ENCODE peak calls at places on chromosomes 16 and 17, in four cellular contexts. E is stimulated activated CD4-positive, alpha-beta T cell treated with anti-CD3 and anti-CD28 coated beads, Interleukin-4, amount 100 ng/mL, for 24 hours; B is neuronal stem cell; T is activated CD8-positive, alpha-beta memory T cell treated with anti-CD3 and anti-CD28 coated beads for 4 hours. V is an unnamed sample.

GRCh38 chr17:62094175-62094574 is 29.1 kb upstream of the MED13 start:
- DNase-seq in E (no peak), B (no peak), T (no peak), V (no peak)

GRCh38 chr16:64174327-64174726 is 947.5 kb downstream of the CDH11 start:
- DNase-seq in E (no peak), B (no peak), T (no peak), V (no peak)

GRCh38 chr16:8863594-8864424 is 5.0 kb downstream of the CARHSP1 start:
- DNase-seq in E (no peak), B (no peak), T (no peak), V (no peak)

GRCh38 chr17:13777003-13777402 is 175.3 kb upstream of the HS3ST3A1 start:
- DNase-seq in E (no peak), B (no peak), T (no peak), V (no peak)

GRCh38 chr17:1200440-1200839 is 20.7 kb upstream of the ABR start:
- DNase-seq in E (no peak), B (no peak), T (no peak), V (no peak)

GRCh38 chr16:79687249-79687768 is 86.8 kb upstream of the MAF start:
- DNase-seq in E (no peak), B (no peak), T (no peak), V (no peak)

GRCh38 chr16:27374794-27375499 is 27.0 kb upstream of the IL21R start:
- DNase-seq in E (peak; percentile 61), B (peak; percentile 68), T (no peak), V (no peak)

GRCh38 chr17:48630925-48631692 is 5.0 kb upstream of the HOXB9 start:
- DNase-seq in E (no peak), B (no peak), T (no peak), V (no peak)

GRCh38 chr17:55332296-55333041 is 67.7 kb downstream of the HLF start:
- DNase-seq in E (no peak), B (no peak), T (no peak), V (no peak)

GRCh38 chr17:49218941-49219913 is 8.7 kb downstream of the ABI3 start:
- DNase-seq in E (no peak), B (no peak), T (peak; percentile 45), V (no peak)

GRCh38 chr17:17840751-17841591 is 4.2 kb upstream of the SREBF1 start:
- DNase-seq in E (no peak), B (no peak), T (no peak), V (no peak)

GRCh38 chr17:77873518-77874302 is 84.8 kb upstream of the TNRC6C start:
- DNase-seq in E (no peak), B (no peak), T (no peak), V (no peak)

GRCh38 chr17:58189436-58190146 is 2.9 kb upstream of the EPX start:
- DNase-seq in E (no peak), B (no peak), T (no peak), V (no peak)